ENCODE peak calls at places on chromosomes 11 and 22, in eight cellular contexts. V is epithelial cell of esophagus, H is SK-N-SH, N is heart left ventricle, Q is foreskin fibroblast, Z is cardiac muscle cell, P is H1, R is body of pancreas. S is an unnamed sample.

GRCh38 chr11:66293777-66294625 is 2.3 kb downstream of the TMEM151A start:
- DNase-seq in V (no peak), H (no peak), N (no peak), Q (no peak), Z (no peak), P (peak), R (no peak), S (no peak)

GRCh38 chr22:21936151-21936778 is 16.4 kb downstream of the PPM1F start:
- DNase-seq in V (peak), H (no peak), N (no peak), Q (peak), Z (no peak), P (no peak), R (peak), S (no peak)

GRCh38 chr11:19121646-19122045 is 4.7 kb downstream of the ZDHHC13 start:
- DNase-seq in V (peak), H (no peak), N (no peak), Q (peak), Z (no peak), P (no peak), R (no peak), S (no peak)

GRCh38 chr11:114285599-114285998 is 10.6 kb upstream of the NNMT start:
- DNase-seq in V (peak), H (no peak), N (no peak), Q (peak), Z (peak), P (peak), R (no peak), S (no peak)

GRCh38 chr11:67195971-67196418 is 70.3 kb upstream of the GRK2 start:
- DNase-seq in V (no peak), H (no peak), N (no peak), Q (peak), Z (peak), P (no peak), R (no peak), S (peak)

GRCh38 chr11:118437046-118437735 is 899 bp downstream of the KMT2A start:
- DNase-seq in V (peak), H (peak), N (peak), Q (peak), Z (peak), P (peak), R (peak), S (no peak)

GRCh38 chr22:35648066-35649025 is at the start of gene APOL6:
- DNase-seq in V (peak), H (no peak), N (no peak), Q (peak), Z (peak), P (peak), R (peak), S (no peak)

GRCh38 chr11:21072517-21072916 is 403.1 kb downstream of the NELL1 start:
- DNase-seq in V (no peak), H (no peak), N (no peak), Q (no peak), Z (no peak), P (no peak), R (no peak), S (no peak)

GRCh38 chr11:10847960-10848860 is 9.6 kb downstream of the ZBED5 start:
- DNase-seq in V (no peak), H (no peak), N (no peak), Q (no peak), Z (no peak), P (no peak), R (no peak), S (no peak)

GRCh38 chr11:125244166-125244565 is 79.6 kb downstream of the PKNOX2 start:
- DNase-seq in V (no peak), H (no peak), N (no peak), Q (no peak), Z (no peak), P (no peak), R (no peak), S (no peak)

GRCh38 chr11:27719575-27719925 is 19.3 kb upstream of the BDNF start:
- DNase-seq in V (no peak), H (peak), N (no peak), Q (no peak), Z (no peak), P (no peak), R (no peak), S (no peak)

GRCh38 chr11:79353706-79354105 is 87.1 kb downstream of the TENM4 start:
- DNase-seq in V (no peak), H (no peak), N (no peak), Q (peak), Z (no peak), P (no peak), R (no peak), S (no peak)

GRCh38 chr11:63920126-63920869 is 3.3 kb upstream of the RCOR2 start:
- DNase-seq in V (no peak), H (peak), N (peak), Q (peak), Z (peak), P (peak), R (peak), S (no peak)

GRCh38 chr11:78030429-78031325 is 7.6 kb upstream of the KCTD14 start:
- DNase-seq in V (peak), H (peak), N (peak), Q (peak), Z (peak), P (no peak), R (peak), S (peak)

GRCh38 chr11:122779047-122779629 is 59.2 kb upstream of the CRTAM start:
- DNase-seq in V (no peak), H (peak), N (no peak), Q (no peak), Z (peak), P (no peak), R (no peak), S (no peak)

GRCh38 chr11:110362916-110363574 is 66.6 kb upstream of the RDX start:
- DNase-seq in V (peak), H (no peak), N (no peak), Q (peak), Z (peak), P (no peak), R (peak), S (no peak)

GRCh38 chr22:19871845-19872778 is 17.4 kb upstream of the GNB1L start:
- DNase-seq in V (no peak), H (no peak), N (peak), Q (no peak), Z (no peak), P (peak), R (peak), S (no peak)

GRCh38 chr11:72789493-72790131 is 4.2 kb downstream of the STARD10 start:
- DNase-seq in V (peak), H (peak), N (peak), Q (peak), Z (peak), P (no peak), R (no peak), S (no peak)

GRCh38 chr11:34839969-34840368 is 76.2 kb downstream of the APIP start:
- DNase-seq in V (no peak), H (no peak), N (no peak), Q (no peak), Z (no peak), P (no peak), R (no peak), S (no peak)

GRCh38 chr22:48609279-48609865 is 1218.3 kb downstream of the BRD1 start:
- DNase-seq in V (no peak), H (no peak), N (peak), Q (no peak), Z (no peak), P (no peak), R (no peak), S (no peak)

GRCh38 chr11:12860827-12861226 is 148.3 kb upstream of the RASSF10 start:
- DNase-seq in V (no peak), H (no peak), N (no peak), Q (peak), Z (no peak), P (no peak), R (no peak), S (no peak)

GRCh38 chr22:50118557-50119168 is 28.9 kb downstream of the MOV10L1 start:
- DNase-seq in V (no peak), H (no peak), N (no peak), Q (peak), Z (peak), P (no peak), R (peak), S (peak)

GRCh38 chr11:98061858-98062257 is 958.9 kb upstream of the CNTN5 start:
- DNase-seq in V (no peak), H (no peak), N (no peak), Q (no peak), Z (no peak), P (no peak), R (no peak), S (no peak)

GRCh38 chr11:75174781-75175370 is 24.0 kb downstream of the SLCO2B1 start:
- DNase-seq in V (no peak), H (no peak), N (peak), Q (peak), Z (no peak), P (no peak), R (peak), S (no peak)

GRCh38 chr11:106624377-106624776 is 393.9 kb downstream of the GUCY1A2 start:
- DNase-seq in V (no peak), H (no peak), N (no peak), Q (no peak), Z (no peak), P (no peak), R (no peak), S (no peak)

GRCh38 chr11:8597182-8597581 is 3.2 kb upstream of the STK33 start:
- DNase-seq in V (peak), H (no peak), N (no peak), Q (peak), Z (peak), P (no peak), R (no peak), S (no peak)

GRCh38 chr11:70075836-70076235 is 2.3 kb upstream of the ANO1 start:
- DNase-seq in V (no peak), H (no peak), N (no peak), Q (no peak), Z (no peak), P (no peak), R (no peak), S (no peak)

GRCh38 chr11:1146311-1146864 is 11.4 kb upstream of the MUC5AC start:
- DNase-seq in V (no peak), H (peak), N (no peak), Q (no peak), Z (no peak), P (no peak), R (no peak), S (no peak)

GRCh38 chr11:31800398-31801265 is 10.5 kb downstream of the PAX6 start:
- DNase-seq in V (no peak), H (no peak), N (peak), Q (no peak), Z (no peak), P (no peak), R (no peak), S (no peak)

GRCh38 chr11:10480026-10480425 is 25.0 kb downstream of the AMPD3 start:
- DNase-seq in V (no peak), H (no peak), N (no peak), Q (no peak), Z (no peak), P (no peak), R (no peak), S (no peak)

GRCh38 chr11:134736251-134737072 is 324.4 kb upstream of the B3GAT1 start:
- DNase-seq in V (no peak), H (no peak), N (no peak), Q (no peak), Z (no peak), P (no peak), R (no peak), S (no peak)

GRCh38 chr22:48334971-48335370 is 1492.7 kb downstream of the BRD1 start:
- DNase-seq in V (no peak), H (no peak), N (peak), Q (no peak), Z (no peak), P (no peak), R (no peak), S (no peak)

GRCh38 chr11:67517784-67518552 is 5.3 kb downstream of the CABP2 start:
- DNase-seq in V (no peak), H (no peak), N (no peak), Q (no peak), Z (no peak), P (no peak), R (no peak), S (no peak)

GRCh38 chr11:30025396-30026139 is 8.7 kb upstream of the KCNA4 start:
- DNase-seq in V (no peak), H (no peak), N (no peak), Q (no peak), Z (no peak), P (peak), R (no peak), S (no peak)

GRCh38 chr11:123413636-123414035 is 16.4 kb upstream of the GRAMD1B start:
- DNase-seq in V (no peak), H (no peak), N (no peak), Q (peak), Z (no peak), P (no peak), R (no peak), S (no peak)

DNA sequence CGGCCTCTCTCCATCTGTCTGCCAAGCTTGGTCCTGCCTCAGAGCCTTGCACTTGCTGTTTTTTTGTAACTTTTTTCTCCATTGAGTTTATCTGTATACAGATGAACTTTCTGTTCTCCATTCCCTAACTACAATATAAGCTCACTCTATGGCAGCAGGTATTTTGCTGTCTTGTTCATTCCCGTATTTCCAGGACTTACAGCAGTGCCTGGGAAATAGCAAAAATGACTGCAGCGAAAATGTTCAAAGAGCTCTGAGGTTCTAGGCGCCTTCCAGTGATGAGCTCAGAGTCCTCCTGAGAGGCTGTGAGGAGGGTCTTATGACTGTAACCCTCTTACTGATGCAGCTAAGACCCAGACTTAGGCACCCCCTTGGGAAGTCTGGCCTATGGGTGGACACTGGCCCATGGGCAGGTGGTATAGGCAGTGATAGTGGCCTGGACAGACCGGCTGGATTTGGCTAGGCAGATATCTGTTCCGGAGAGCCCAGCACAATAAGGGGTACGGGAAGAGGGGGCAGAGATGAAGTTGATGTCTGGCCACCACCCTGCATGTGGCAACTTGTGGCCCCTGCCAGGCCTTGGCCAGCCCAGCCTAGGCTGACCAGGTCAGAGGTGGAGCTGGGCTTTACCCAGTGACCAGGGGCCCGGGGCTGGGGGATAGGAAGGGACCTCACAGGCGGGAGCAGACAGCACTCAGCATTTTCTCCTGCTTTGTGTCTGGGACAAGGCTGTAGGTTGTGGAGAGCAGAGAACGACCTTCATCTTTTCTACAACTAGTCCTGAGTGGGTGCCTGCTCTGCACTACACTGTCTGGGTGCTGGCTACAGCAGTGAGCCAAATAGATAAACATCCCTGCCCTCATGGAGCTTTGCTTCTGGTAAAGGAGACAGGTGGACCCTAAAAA is 4.6 kb downstream of the ATF4 start:
- DNase-seq in V (no peak), H (no peak), N (no peak), Q (peak), Z (no peak), P (no peak), R (no peak), S (no peak)
- H3K4me3 ChIP-seq in V (no peak), H (no peak), N (no peak), Q (no peak), Z (no peak), P (no peak), R (no peak), S (no peak)

GRCh38 chr22:46612904-46613605 is 7.1 kb upstream of the GRAMD4 start:
- DNase-seq in V (no peak), H (peak), N (peak), Q (peak), Z (no peak), P (no peak), R (no peak), S (no peak)

GRCh38 chr22:46612341-46612903 is 7.8 kb upstream of the GRAMD4 start:
- DNase-seq in V (no peak), H (no peak), N (peak), Q (no peak), Z (no peak), P (no peak), R (no peak), S (no peak)

GRCh38 chr22:46613606-46613997 is 6.6 kb upstream of the GRAMD4 start:
- DNase-seq in V (no peak), H (no peak), N (peak), Q (peak), Z (no peak), P (no peak), R (no peak), S (no peak)

GRCh38 chr22:46611189-46611588 is 9.0 kb upstream of the GRAMD4 start:
- DNase-seq in V (no peak), H (no peak), N (no peak), Q (no peak), Z (no peak), P (no peak), R (no peak), S (no peak)

DNA sequence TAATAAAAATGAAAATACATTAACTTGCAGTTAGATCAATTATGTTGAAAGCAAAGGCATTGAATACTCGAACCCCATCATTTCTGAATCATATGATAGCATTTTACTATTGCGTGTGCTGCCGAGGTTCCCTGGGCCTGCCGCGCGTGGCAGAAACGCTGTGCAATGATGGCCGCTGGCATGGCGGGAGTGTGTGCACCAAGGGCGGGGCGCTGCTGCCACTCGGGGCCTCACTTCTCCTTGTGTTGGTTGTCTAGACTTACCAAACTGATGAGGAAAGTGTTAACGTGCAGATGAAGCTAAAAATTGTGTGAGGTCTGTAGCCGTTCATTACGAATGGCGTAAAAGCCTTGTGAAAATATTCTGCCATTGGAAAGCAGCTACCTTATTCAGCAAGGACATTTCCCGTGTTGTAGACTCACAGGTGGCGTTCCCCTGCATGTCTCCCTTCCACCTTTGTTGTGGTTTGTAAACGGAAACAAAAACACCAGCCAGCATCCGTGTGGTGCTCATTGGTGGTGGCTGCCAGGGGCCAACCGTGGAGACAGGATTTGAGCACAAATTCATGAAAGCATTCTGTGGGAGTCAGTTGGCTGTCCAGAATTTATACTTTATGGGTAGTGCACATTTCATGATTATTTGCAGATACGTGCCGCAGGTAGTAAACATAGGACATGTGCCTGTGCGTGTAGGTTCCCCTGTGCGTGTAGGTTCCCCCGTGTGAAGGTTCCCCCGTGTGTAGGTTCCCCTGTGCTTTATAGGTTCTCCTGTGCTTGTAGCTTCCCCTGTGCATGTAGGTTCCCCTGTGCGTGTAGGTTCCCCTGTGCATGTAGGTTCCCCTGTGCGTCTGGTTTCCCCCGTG is 5.9 kb upstream of the GRAMD4 start:
- DNase-seq in V (no peak), H (no peak), N (peak), Q (no peak), Z (no peak), P (no peak), R (no peak), S (no peak)
- H3K4me3 ChIP-seq in V (no peak), H (no peak), N (peak), Q (no peak), Z (no peak), P (no peak), R (no peak), S (no peak)

GRCh38 chr22:23144926-23145906 is at the start of gene RAB36:
- DNase-seq in V (peak), H (peak), N (peak), Q (peak), Z (peak), P (peak), R (peak), S (peak)
- H3K4me3 ChIP-seq in V (peak), H (peak), N (peak), Q (peak), Z (peak), P (peak), R (no peak), S (peak)

GRCh38 chr11:61333638-61334433 is 808 bp downstream of the TKFC start:
- DNase-seq in V (no peak), H (peak), N (no peak), Q (no peak), Z (no peak), P (no peak), R (no peak), S (no peak)
- H3K4me3 ChIP-seq in V (peak), H (peak), N (peak), Q (peak), Z (peak), P (peak), R (peak), S (peak)

GRCh38 chr11:83361831-83362230 is 75.7 kb upstream of the CCDC90B start:
- DNase-seq in V (peak), H (no peak), N (no peak), Q (no peak), Z (no peak), P (no peak), R (peak), S (no peak)
- H3K4me3 ChIP-seq in V (no peak), H (no peak), N (no peak), Q (no peak), Z (no peak), P (no peak), R (no peak), S (no peak)

GRCh38 chr11:111938687-111939160 is 1.6 kb downstream of the DIXDC1 start:
- DNase-seq in V (peak), H (peak), N (no peak), Q (peak), Z (peak), P (no peak), R (no peak), S (no peak)
- H3K4me3 ChIP-seq in V (no peak), H (peak), N (no peak), Q (peak), Z (no peak), P (no peak), R (no peak), S (peak)